ENCODE peak calls at places on chromosomes 1 and 21, in seven cellular contexts. O is SK-N-SH, B is endothelial cell of umbilical vein, S is H1, C is suprapubic skin, Y is HepG2, V is stomach. H is an unnamed sample. For H3K9me3, the result is how much of the 10 kb centered on the place peaks cover.

GRCh38 chr1:111707906-111708305 is 31.3 kb downstream of the INKA2 start:
- DNase-seq in B (no peak), O (no peak), S (no peak), C (no peak), V (no peak), Y (no peak), H (no peak)

GRCh38 chr21:45525910-45526306 is 16.3 kb downstream of the SLC19A1 start:
- DNase-seq in O (no peak), B (no peak), S (no peak), V (peak), C (peak), Y (no peak), H (no peak)

GRCh38 chr1:244273845-244274619 is 177.7 kb downstream of the ADSS2 start:
- DNase-seq in O (no peak), C (no peak), B (no peak), S (no peak), V (peak), Y (no peak), H (peak)

GRCh38 chr1:28775121-28775942 is 36.6 kb upstream of the OPRD1 start:
- DNase-seq in C (peak), B (peak), V (peak), S (peak), O (no peak), Y (no peak), H (peak)

GRCh38 chr1:91846007-91846620 is 39.8 kb downstream of the TGFBR3 start:
- DNase-seq in Y (peak), B (peak), S (no peak), O (no peak), V (peak), C (no peak), H (no peak)

GRCh38 chr21:42535602-42536171 is 22.0 kb downstream of the SLC37A1 start:
- DNase-seq in B (peak), O (no peak), C (peak), V (peak), S (no peak), Y (no peak), H (peak)

GRCh38 chr1:5917591-5918274 is 74.5 kb downstream of the NPHP4 start:
- DNase-seq in V (no peak), Y (no peak), S (no peak), B (no peak), C (peak), O (no peak), H (no peak)

GRCh38 chr1:117657031-117657430 is 51.2 kb downstream of the TENT5C start:
- DNase-seq in Y (peak), C (no peak), S (no peak), B (peak), O (no peak), V (no peak), H (no peak)

GRCh38 chr1:26790551-26790953 is 2.8 kb downstream of the PIGV start:
- DNase-seq in S (no peak), C (no peak), V (no peak), B (no peak), Y (no peak), O (no peak), H (no peak)

GRCh38 chr1:58999676-59000075 is 215.8 kb upstream of the JUN start:
- DNase-seq in C (no peak), O (no peak), Y (no peak), B (no peak), S (no peak), V (no peak), H (no peak)

GRCh38 chr1:36093919-36094318 is 5.2 kb downstream of the ADPRS start:
- DNase-seq in B (no peak), C (peak), O (peak), Y (no peak), S (no peak), V (no peak), H (peak)

GRCh38 chr1:2304921-2305681 is 77.0 kb downstream of the SKI start:
- DNase-seq in Y (no peak), S (no peak), V (no peak), B (no peak), O (no peak), C (no peak), H (no peak)

GRCh38 chr1:62012095-62012494 is 182.6 kb upstream of the L1TD1 start:
- DNase-seq in Y (no peak), B (no peak), C (no peak), O (peak), S (no peak), V (no peak), H (no peak)

GRCh38 chr21:21688877-21689276 is 690.7 kb downstream of the NCAM2 start:
- DNase-seq in V (no peak), B (no peak), C (no peak), Y (no peak), S (peak), O (peak), H (no peak)

GRCh38 chr1:1004420-1004779 is 4.5 kb upstream of the HES4 start:
- DNase-seq in S (no peak), V (no peak), Y (no peak), C (no peak), B (no peak), O (peak), H (no peak)

GRCh38 chr1:4771267-4771666 is 116.9 kb downstream of the AJAP1 start:
- DNase-seq in C (no peak), S (no peak), B (no peak), O (no peak), Y (no peak), V (no peak), H (no peak)
- H3K9me3 ChIP-seq in C (under half), S (under half), B (under half), O (under half), Y (under half), V (under half), H (under half)

GRCh38 chr1:150160964-150161626 is 11.4 kb downstream of the PLEKHO1 start:
- DNase-seq in B (no peak), V (no peak), O (no peak), S (no peak), C (no peak), Y (no peak), H (no peak)

GRCh38 chr1:150155413-150156071 is 5.8 kb downstream of the PLEKHO1 start:
- DNase-seq in C (peak), Y (no peak), O (no peak), S (no peak), B (no peak), V (no peak), H (no peak)

GRCh38 chr1:150154143-150154542 is 4.4 kb downstream of the PLEKHO1 start:
- DNase-seq in C (no peak), B (no peak), V (no peak), Y (no peak), S (no peak), O (no peak), H (no peak)

GRCh38 chr1:150159550-150159949 is 9.8 kb downstream of the PLEKHO1 start:
- DNase-seq in S (no peak), C (no peak), B (no peak), Y (no peak), V (no peak), O (no peak), H (no peak)

DNA sequence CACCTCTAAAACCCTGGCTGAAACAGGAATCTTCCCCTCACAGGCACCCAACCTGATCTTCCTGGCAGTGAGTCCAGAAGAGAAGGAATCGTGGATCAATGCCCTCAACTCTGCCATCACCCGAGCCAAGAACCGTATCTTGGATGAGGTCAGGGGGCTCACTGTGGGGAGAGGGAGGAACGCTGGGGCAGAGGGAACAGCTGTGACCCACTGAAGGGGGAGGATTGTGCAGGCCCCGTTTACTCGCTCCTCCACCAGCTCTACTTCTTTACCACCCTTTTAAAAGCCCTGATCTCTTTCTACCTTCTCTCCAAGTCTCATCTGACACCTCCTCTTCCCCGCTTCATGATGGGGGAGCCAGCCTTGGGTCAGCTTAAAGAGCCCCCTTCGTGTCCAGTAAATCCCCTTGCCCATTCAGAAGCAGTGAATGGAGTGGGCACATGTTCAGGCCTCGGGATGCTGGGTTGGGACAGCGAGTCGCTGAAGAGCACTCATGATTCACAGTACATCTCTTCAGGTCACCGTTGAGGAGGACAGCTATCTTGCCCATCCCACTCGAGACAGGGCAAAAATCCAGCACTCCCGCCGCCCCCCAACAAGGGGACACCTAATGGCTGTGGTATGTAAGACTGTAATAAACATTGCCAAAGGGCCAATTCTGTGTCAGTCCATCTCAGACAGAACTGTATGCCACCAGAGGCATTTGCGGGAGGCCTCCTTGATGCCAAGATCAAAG is 7.3 kb downstream of the PLEKHO1 start:
- DNase-seq in S (no peak), V (no peak), B (no peak), C (peak), Y (no peak), O (no peak), H (no peak)
- TF ChIP-seq POLR2AphosphoS5 in S (no peak), V (no peak), B (no peak), C (no peak), Y (no peak), O (no peak), H (no peak)

GRCh38 chr1:189274267-189274666 is 1203.4 kb downstream of the BRINP3 start:
- DNase-seq in C (no peak), V (no peak), O (no peak), B (no peak), S (no peak), Y (no peak), H (no peak)

DNA sequence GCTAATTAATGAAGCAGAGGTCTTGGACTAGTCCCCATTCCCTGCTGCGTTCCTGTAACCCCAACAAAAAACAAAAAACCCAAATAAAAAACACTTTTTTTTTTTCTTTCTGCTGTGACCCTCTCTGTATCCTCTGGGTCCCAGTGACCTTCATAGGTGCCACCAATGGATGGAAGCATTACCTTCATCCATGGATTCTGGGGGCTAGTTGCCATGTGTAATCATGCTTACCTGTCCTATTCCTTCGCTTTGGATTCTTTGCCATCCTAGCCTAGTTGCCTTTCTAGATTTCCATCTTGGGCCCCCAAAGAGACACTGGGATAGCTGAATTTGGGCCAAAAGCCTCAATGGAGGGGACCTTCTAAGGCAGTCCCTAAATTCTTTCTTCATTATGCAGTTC is 1208.7 kb downstream of the BRINP3 start:
- DNase-seq in V (no peak), O (no peak), B (no peak), Y (no peak), C (no peak), S (no peak), H (no peak)
- H3K9me3 ChIP-seq in V (under half), O (under half), B (under half), Y (half or more), C (under half), S (under half), H (under half)

GRCh38 chr1:89632213-89633102 is 462 bp upstream of the LRRC8C start:
- DNase-seq in V (peak), O (peak), S (peak), C (peak), B (peak), Y (peak), H (peak)

GRCh38 chr1:89631756-89632155 is 1.2 kb upstream of the LRRC8C start:
- DNase-seq in B (no peak), Y (no peak), S (no peak), C (no peak), O (no peak), V (no peak), H (no peak)

GRCh38 chr1:89633745-89634625 is 1.1 kb downstream of the LRRC8C start:
- DNase-seq in C (no peak), S (no peak), B (peak), Y (no peak), O (peak), V (no peak), H (no peak)

GRCh38 chr1:89635825-89636815 is 3.2 kb downstream of the LRRC8C start:
- DNase-seq in Y (no peak), S (no peak), O (no peak), C (no peak), B (peak), V (no peak), H (no peak)

DNA sequence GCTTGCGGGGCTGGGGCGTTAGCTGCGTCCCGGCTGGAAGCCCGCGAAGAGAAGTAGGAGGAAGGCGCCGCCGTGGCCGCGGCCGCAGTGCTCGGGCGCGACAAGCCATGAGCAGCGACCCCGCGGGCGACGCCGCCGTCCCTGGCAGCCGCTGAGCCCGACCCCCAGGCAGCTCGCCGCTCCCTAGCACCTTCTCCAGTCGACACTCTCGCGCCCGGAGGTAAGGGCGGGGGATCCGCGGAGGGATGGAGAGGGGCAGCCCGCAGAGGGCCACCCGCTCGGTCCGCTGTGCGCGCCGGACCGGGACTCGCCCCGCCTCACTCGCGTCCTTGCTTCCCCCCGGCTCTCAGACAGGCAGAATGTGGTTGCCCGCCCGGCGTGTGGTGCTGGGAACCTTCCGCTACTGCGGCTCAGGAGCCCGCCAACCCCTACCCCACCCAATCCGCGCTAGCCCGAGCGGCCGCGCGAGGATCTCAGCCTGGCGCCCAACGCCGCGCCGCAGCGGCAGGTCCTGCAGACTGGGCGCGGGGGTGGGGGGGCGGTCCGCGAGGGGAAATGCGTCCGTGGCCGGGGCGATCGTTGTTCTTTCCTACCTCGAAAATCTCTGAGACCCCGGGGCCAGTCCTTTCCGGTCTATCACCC is at the start of gene LRRC8C:
- DNase-seq in S (no peak), C (peak), V (peak), Y (no peak), O (peak), B (no peak), H (peak)
- TF ChIP-seq POLR2AphosphoS5 in S (no peak), C (no peak), V (no peak), Y (no peak), O (no peak), B (peak), H (no peak)

H was measured in breast epithelium.